ENCODE peak calls at places on chromosome 9, in five cellular contexts. B is sigmoid colon, E is mammary epithelial cell, N is heart left ventricle, V is Panc1. F is an unnamed sample.

GRCh38 chr9:23962101-23962500 is 136.1 kb upstream of the ELAVL2 start:
- DNase-seq in V (no peak), N (no peak), B (no peak), E (peak; percentile 1), F (no peak)

GRCh38 chr9:114552716-114553115 is 34.9 kb upstream of the ATP6V1G1 start:
- DNase-seq in N (no peak), V (no peak), E (peak; percentile 32), B (no peak), F (no peak)

GRCh38 chr9:114733814-114734213 is 51.8 kb upstream of the TEX48 start:
- DNase-seq in E (peak; percentile 95), B (no peak), V (no peak), N (no peak), F (no peak)

GRCh38 chr9:117278020-117278419 is 136.8 kb downstream of the ASTN2 start:
- DNase-seq in V (no peak), N (no peak), B (no peak), E (no peak), F (no peak)

GRCh38 chr9:82342046-82342445 is 353.5 kb downstream of the SPATA31D1 start:
- DNase-seq in N (no peak), E (no peak), B (no peak), V (no peak), F (no peak)

GRCh38 chr9:2570615-2571479 is 50.7 kb upstream of the VLDLR start:
- DNase-seq in V (no peak), B (peak; percentile 80), E (peak; percentile 65), N (peak; percentile 92), F (peak; percentile 93)

GRCh38 chr9:77544491-77545000 is 103.6 kb downstream of the GNA14 start:
- DNase-seq in V (no peak), E (no peak), B (no peak), N (no peak), F (no peak)

GRCh38 chr9:134329886-134330285 is 3.6 kb downstream of the RXRA start:
- DNase-seq in N (peak; percentile 68), E (peak; percentile 60), B (no peak), V (no peak), F (peak; percentile 28)

GRCh38 chr9:38153152-38153909 is 84.3 kb upstream of the SHB start:
- DNase-seq in B (no peak), V (no peak), N (no peak), E (no peak), F (no peak)

GRCh38 chr9:134693011-134693410 is 51.4 kb downstream of the COL5A1 start:
- DNase-seq in E (no peak), B (peak; percentile 38), N (no peak), V (no peak), F (no peak)

GRCh38 chr9:114282926-114283325 is 40.0 kb upstream of the ORM1 start:
- DNase-seq in N (no peak), V (no peak), B (peak; percentile 39), E (peak; percentile 64), F (peak; percentile 1)

GRCh38 chr9:126326228-126327015 is at the start of gene MVB12B:
- DNase-seq in V (no peak), N (peak; percentile 82), B (no peak), E (no peak), F (peak; percentile 46)

GRCh38 chr9:91834740-91835139 is 115.3 kb downstream of the ROR2 start:
- DNase-seq in V (no peak), E (no peak), N (peak; percentile 7), B (no peak), F (no peak)

GRCh38 chr9:78363221-78363620 is 66.3 kb downstream of the PSAT1 start:
- DNase-seq in N (no peak), B (peak; percentile 71), E (no peak), V (no peak), F (no peak)

GRCh38 chr9:21558627-21559401 is 76.7 kb upstream of the IFNE start:
- DNase-seq in V (no peak), B (no peak), E (peak; percentile 60), N (no peak), F (no peak)

GRCh38 chr9:93589688-93590087 is 13.3 kb downstream of the PHF2 start:
- DNase-seq in E (no peak), N (no peak), B (no peak), V (no peak), F (no peak)

GRCh38 chr9:115202960-115203751 is 85.2 kb upstream of the TNC start:
- DNase-seq in N (no peak), V (no peak), B (peak; percentile 88), E (peak; percentile 50), F (peak; percentile 28)

GRCh38 chr9:120841930-120842684 is 615 bp downstream of the PSMD5 start:
- DNase-seq in B (no peak), V (no peak), E (no peak), N (no peak), F (no peak)

GRCh38 chr9:17859228-17859627 is 280.4 kb downstream of the SH3GL2 start:
- DNase-seq in N (no peak), V (no peak), B (no peak), E (no peak), F (no peak)

GRCh38 chr9:93186151-93186715 is 2.3 kb downstream of the WNK2 start:
- DNase-seq in E (no peak), N (peak; percentile 39), B (no peak), V (no peak), F (no peak)

GRCh38 chr9:130877300-130877699 is 19.3 kb downstream of the QRFP start:
- DNase-seq in V (no peak), E (no peak), B (no peak), N (no peak), F (no peak)

GRCh38 chr9:4174781-4175180 is 125.1 kb downstream of the GLIS3 start:
- DNase-seq in N (no peak), V (no peak), E (no peak), B (no peak), F (no peak)

GRCh38 chr9:87862536-87863268 is 20.0 kb upstream of the SPATA31E1 start:
- DNase-seq in V (no peak), B (no peak), E (peak; percentile 90), N (no peak), F (no peak)

DNA sequence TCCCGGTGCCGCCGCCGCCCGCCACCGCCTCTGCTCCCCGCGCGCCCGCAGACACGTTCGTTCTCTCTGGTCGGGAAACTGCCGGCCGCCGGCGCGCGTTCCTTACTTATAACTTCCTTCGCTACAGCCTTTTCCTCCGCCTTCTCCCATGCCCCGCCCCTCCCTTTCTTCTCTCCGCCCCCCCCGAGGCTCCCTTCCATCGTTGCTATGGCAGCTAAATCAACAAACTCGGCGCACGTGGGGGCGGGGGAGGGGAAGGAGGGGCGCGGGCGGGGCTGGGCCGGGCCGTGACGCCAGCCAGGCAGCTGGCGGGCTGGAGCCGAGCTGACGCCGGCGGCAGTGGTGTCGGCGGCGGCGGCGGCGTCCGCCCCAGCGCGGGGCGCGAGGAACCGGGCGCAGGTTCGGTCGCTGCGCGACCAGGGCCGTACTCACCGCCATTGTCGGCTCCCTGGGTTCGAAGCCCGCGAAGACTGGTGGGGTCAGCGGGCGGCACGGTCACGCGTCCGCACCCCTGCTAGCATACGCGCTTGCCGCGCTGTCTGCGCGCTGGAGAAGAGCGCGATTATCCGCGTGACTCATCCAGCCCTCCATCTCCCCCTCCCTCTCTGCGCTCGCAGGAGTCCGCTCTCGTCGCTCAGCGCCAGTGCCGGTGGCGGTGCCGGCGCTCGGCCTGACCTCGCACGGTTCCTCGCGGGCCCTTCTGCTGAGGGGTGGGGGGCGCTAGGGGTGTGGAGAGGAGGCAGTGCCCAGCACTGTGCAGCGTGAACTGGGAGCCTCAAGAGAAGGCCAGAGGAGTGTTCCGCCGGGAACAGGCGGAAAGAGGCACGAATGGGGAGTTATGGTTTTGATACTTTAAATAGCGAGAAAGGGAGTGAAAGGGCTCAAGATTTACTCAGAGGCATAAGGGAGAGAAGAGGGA is at the start of gene KLF4:
- DNase-seq in V (no peak), N (peak; percentile 94), B (peak; percentile 97), E (peak; percentile 91), F (peak; percentile 92)
- H3K27ac ChIP-seq in V (peak within 1 kb of the TSS; percentile 34), N (peak within 1 kb of the TSS; percentile 96), B (peak within 1 kb of the TSS; percentile 84), E (peak within 1 kb of the TSS; percentile 83), F (peak within 1 kb of the TSS; percentile 98)

GRCh38 chr9:31958572-31958971 is 425.9 kb upstream of the ACO1 start:
- DNase-seq in V (no peak), B (no peak), N (no peak), E (no peak), F (no peak)
- H3K9me3 ChIP-seq in V (peaks cover 13% of the 10 kb centered on the region), B (peaks cover 16% of the 10 kb centered on the region), N (peaks cover 2% of the 10 kb centered on the region), E (no peaks in the 10 kb centered on the region), F (peaks cover 93% of the 10 kb centered on the region)

DNA sequence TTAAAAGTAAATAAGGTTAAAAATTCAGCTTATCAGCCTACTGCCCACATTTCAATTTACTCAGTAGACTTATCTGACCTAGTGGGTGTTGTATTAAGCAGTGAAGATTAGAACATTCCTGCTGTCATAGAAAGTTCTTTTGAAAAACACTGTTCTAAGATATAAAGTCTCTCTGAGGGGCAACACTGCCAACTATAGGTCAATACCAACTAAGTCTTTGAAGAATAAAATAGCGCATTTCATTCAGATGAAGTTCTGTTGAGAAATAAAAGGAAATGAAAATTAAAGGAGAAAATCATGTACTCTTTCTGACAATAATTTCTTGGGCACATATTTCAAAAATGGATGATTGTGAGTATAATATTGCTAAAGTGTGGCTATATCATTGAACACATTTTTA is 86.8 kb downstream of the PTPRD start:
- DNase-seq in V (no peak), B (no peak), N (no peak), E (no peak), F (no peak)
- TF ChIP-seq CTCF in V (no peak), B (no peak), N (no peak), E (peak; percentile 14), F (no peak)

GRCh38 chr9:123005964-123006363 is 27.5 kb upstream of the GPR21 start:
- DNase-seq in B (no peak), N (no peak), V (no peak), E (no peak), F (no peak)

GRCh38 chr9:123000371-123001068 is 32.9 kb upstream of the GPR21 start:
- DNase-seq in E (no peak), V (no peak), B (no peak), N (no peak), F (no peak)

GRCh38 chr9:123002754-123003153 is 30.7 kb upstream of the GPR21 start:
- DNase-seq in E (no peak), V (no peak), B (no peak), N (no peak), F (no peak)

GRCh38 chr9:123007269-123007668 is 26.2 kb upstream of the GPR21 start:
- DNase-seq in N (no peak), E (no peak), V (no peak), B (no peak), F (no peak)

DNA sequence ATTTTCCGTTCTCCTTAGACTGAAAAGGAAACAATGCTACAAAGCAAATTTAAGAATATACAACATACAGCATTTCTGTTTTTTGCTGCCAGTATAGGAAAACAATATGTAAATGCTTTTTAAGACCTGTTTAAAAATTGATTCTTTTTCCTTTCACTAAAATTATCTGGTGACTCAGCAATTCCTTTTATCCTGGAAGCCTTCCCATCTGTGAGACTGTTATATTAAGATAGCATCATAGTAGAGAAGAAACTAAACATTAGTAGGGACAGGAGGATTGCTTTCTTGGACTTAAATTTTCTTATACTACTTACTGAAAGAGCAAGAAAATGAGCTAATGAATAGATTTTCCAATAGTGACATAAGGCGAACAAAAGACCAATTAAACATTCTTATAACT is 30.0 kb upstream of the GPR21 start:
- DNase-seq in E (no peak), N (no peak), B (no peak), V (no peak), F (no peak)
- H3K27ac ChIP-seq in E (no peak overlapping the region), N (peak overlapping the region; percentile 61), B (peak overlapping the region; percentile 62), V (no peak overlapping the region), F (peak overlapping the region; percentile 30)

F was measured in left ventricle myocardium inferior.